ENCODE peak calls at places on chromosomes 3 and 15, in nine cellular contexts. S is OCI-LY7, L is mammary epithelial cell, T is cardiac muscle cell, Q is PC-9, N is psoas muscle, P is heart left ventricle, G is DND-41, X is esophagus muscularis mucosa. D is an unnamed sample. For H3K9me3, the result is how much of the 10 kb centered on the place peaks cover.

GRCh38 chr3:45440562-45440961 is 52.2 kb downstream of the LARS2 start:
- DNase-seq in P (no peak), L (no peak), T (no peak), S (no peak), Q (no peak), G (no peak), N (no peak), X (no peak), D (no peak)

GRCh38 chr3:45113625-45114050 is 32.5 kb downstream of the CDCP1 start:
- DNase-seq in N (no peak), T (peak), L (no peak), X (no peak), Q (no peak), S (no peak), G (no peak), P (peak), D (no peak)

GRCh38 chr15:85333132-85333831 is 47.1 kb upstream of the AKAP13 start:
- DNase-seq in G (no peak), X (no peak), Q (no peak), T (peak), P (no peak), S (no peak), N (no peak), L (no peak), D (no peak)

GRCh38 chr15:57911247-57911646 is 154.3 kb downstream of the ALDH1A2 start:
- DNase-seq in P (peak), L (no peak), G (no peak), X (no peak), T (peak), Q (no peak), S (no peak), N (peak), D (no peak)

GRCh38 chr3:44179251-44179650 is 62.4 kb upstream of the TOPAZ1 start:
- DNase-seq in G (no peak), Q (no peak), L (no peak), N (no peak), T (no peak), P (no peak), X (no peak), S (no peak), D (no peak)

GRCh38 chr3:156795890-156796451 is 30.2 kb upstream of the LEKR1 start:
- DNase-seq in Q (no peak), S (peak), T (peak), X (no peak), G (no peak), N (no peak), L (no peak), P (no peak), D (no peak)

GRCh38 chr3:47540281-47540680 is 26.8 kb upstream of the ELP6 start:
- DNase-seq in L (no peak), T (no peak), Q (no peak), N (no peak), X (no peak), S (no peak), P (no peak), G (no peak), D (no peak)

GRCh38 chr3:160154033-160154432 is 71.2 kb upstream of the C3orf80 start:
- DNase-seq in L (peak), G (no peak), P (no peak), N (no peak), X (no peak), Q (no peak), T (no peak), S (no peak), D (no peak)

GRCh38 chr3:138046084-138046483 is 36.1 kb downstream of the CLDN18 start:
- DNase-seq in P (no peak), Q (no peak), N (no peak), T (no peak), X (peak), L (no peak), G (no peak), S (no peak), D (no peak)

GRCh38 chr3:49017646-49017977 is 768 bp downstream of the DALRD3 start:
- DNase-seq in Q (no peak), N (no peak), G (no peak), P (no peak), S (no peak), T (no peak), L (no peak), X (no peak), D (no peak)

GRCh38 chr3:129756871-129757270 is 136.6 kb downstream of the TMCC1 start:
- DNase-seq in G (no peak), S (no peak), N (no peak), Q (no peak), T (peak), P (no peak), L (no peak), X (no peak), D (no peak)

GRCh38 chr15:27414168-27414870 is 443.3 kb downstream of the GABRG3 start:
- DNase-seq in Q (no peak), X (no peak), P (no peak), L (no peak), N (no peak), S (no peak), G (no peak), T (no peak), D (no peak)

GRCh38 chr3:83003917-83004316 is 1242.5 kb upstream of the GBE1 start:
- DNase-seq in Q (no peak), G (peak), P (no peak), L (no peak), X (no peak), T (no peak), N (no peak), S (peak), D (no peak)

GRCh38 chr15:41930221-41930866 is 36.5 kb upstream of the SPTBN5 start:
- DNase-seq in Q (peak), X (no peak), L (peak), T (peak), S (no peak), P (no peak), G (no peak), N (peak), D (peak)

GRCh38 chr15:96330450-96331140 is at the start of gene NR2F2:
- DNase-seq in X (peak), L (peak), S (no peak), Q (peak), N (peak), P (peak), G (no peak), T (peak), D (no peak)

GRCh38 chr3:187242900-187243299 is 45.6 kb downstream of the RTP1 start:
- DNase-seq in L (no peak), N (no peak), G (no peak), T (no peak), X (no peak), S (no peak), Q (no peak), P (no peak), D (no peak)

GRCh38 chr3:120350431-120350941 is 1.3 kb upstream of the LRRC58 start:
- DNase-seq in T (peak), X (no peak), S (peak), N (no peak), P (no peak), L (peak), Q (peak), G (no peak), D (no peak)

GRCh38 chr15:100834731-100835130 is 44.9 kb upstream of the ALDH1A3 start:
- DNase-seq in P (no peak), L (no peak), Q (no peak), X (no peak), G (no peak), S (no peak), T (peak), N (no peak), D (no peak)

GRCh38 chr3:196422976-196423781 is 9.0 kb downstream of the UBXN7 start:
- DNase-seq in S (no peak), G (no peak), T (peak), Q (peak), L (peak), N (peak), P (peak), X (no peak), D (no peak)

GRCh38 chr15:21260966-21261395 is 179.3 kb downstream of the POTEB3 start:
- DNase-seq in S (no peak), N (peak), X (no peak), P (peak), G (peak), Q (no peak), L (no peak), T (no peak), D (no peak)
- H3K9me3 ChIP-seq in S (under half), N (under half), X (under half), P (under half), G (under half), Q (under half), L (under half), T (under half), D (under half)

GRCh38 chr3:108202834-108203233 is 19.4 kb downstream of the IFT57 start:
- DNase-seq in L (no peak), Q (no peak), S (no peak), N (no peak), X (no peak), G (no peak), P (no peak), T (no peak), D (no peak)
- H3K27ac ChIP-seq in L (no peak), Q (no peak), S (no peak), N (no peak), X (no peak), G (no peak), P (no peak), T (no peak), D (no peak)

DNA sequence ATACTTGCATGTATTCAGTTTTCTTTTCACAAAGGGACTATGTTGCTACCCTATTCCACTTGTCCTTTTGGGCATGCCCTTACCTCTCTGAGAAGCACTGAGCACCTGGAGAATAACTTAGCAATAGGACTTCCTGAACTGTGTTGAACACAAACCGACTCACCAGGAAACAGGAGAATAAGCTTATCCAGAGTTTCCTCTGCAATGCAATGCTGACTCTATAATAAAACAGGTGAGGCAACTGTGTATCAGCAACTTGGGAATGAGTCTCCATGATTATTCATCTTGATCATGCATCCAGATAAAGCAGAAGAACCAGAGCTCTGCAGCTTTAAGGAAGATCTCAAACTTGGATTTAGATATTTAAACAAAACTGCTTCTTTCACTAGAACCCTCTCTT is 806.5 kb downstream of the IGSF11 start:
- DNase-seq in T (no peak), P (no peak), L (peak), Q (no peak), G (no peak), X (no peak), S (no peak), N (no peak), D (no peak)
- H3K9me3 ChIP-seq in T (under half), P (under half), L (under half), Q (under half), G (under half), X (under half), S (under half), N (under half), D (under half)

GRCh38 chr3:123405936-123406510 is 42.9 kb downstream of the ADCY5 start:
- DNase-seq in N (peak), S (no peak), G (no peak), T (no peak), P (no peak), X (no peak), Q (no peak), L (no peak), D (no peak)

GRCh38 chr3:123401836-123402530 is 46.9 kb downstream of the ADCY5 start:
- DNase-seq in S (no peak), P (peak), N (peak), G (no peak), X (no peak), Q (no peak), T (no peak), L (no peak), D (no peak)

GRCh38 chr3:123406598-123406997 is 42.3 kb downstream of the ADCY5 start:
- DNase-seq in G (no peak), L (no peak), N (peak), X (no peak), T (no peak), P (peak), Q (no peak), S (no peak), D (no peak)

GRCh38 chr3:123404391-123404790 is 44.5 kb downstream of the ADCY5 start:
- DNase-seq in N (no peak), T (no peak), G (no peak), Q (no peak), S (no peak), L (no peak), P (no peak), X (no peak), D (no peak)

DNA sequence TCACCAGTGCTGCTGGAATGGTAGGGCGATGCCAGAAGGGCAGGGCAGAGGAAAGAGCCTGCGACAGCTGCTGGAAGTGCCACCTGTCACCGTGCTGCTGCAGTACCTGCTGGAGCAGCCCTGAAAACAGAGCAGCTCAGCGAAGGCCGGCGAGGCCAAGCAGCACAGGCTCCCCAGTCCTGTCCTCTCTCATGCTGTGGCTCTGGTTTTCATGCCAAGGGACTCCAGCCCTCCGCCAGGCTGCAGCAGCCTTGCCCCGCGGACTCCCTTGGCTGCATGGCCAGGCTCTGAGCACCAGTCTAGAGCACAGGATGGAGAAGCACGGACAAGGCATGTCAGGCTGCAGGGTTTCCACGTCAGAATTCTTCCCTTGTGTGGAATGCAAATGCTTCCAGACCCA is 43.9 kb downstream of the ADCY5 start:
- DNase-seq in P (no peak), Q (no peak), L (no peak), G (no peak), X (no peak), T (no peak), S (no peak), N (peak), D (no peak)
- H3K27ac ChIP-seq in P (peak), Q (no peak), L (no peak), G (no peak), X (peak), T (no peak), S (no peak), N (no peak), D (no peak)

GRCh38 chr3:180860180-180860858 is 52.2 kb upstream of the FXR1 start:
- DNase-seq in X (no peak), Q (no peak), P (no peak), L (no peak), T (no peak), S (no peak), G (no peak), N (no peak), D (no peak)
- H3K9me3 ChIP-seq in X (under half), Q (under half), P (under half), L (under half), T (under half), S (under half), G (under half), N (under half), D (under half)

GRCh38 chr3:99644741-99645140 is 6.3 kb downstream of the COL8A1 start:
- DNase-seq in G (no peak), T (no peak), N (no peak), X (no peak), Q (no peak), L (no peak), P (no peak), S (no peak), D (no peak)
- H3K27ac ChIP-seq in G (no peak), T (no peak), N (no peak), X (peak), Q (no peak), L (no peak), P (peak), S (no peak), D (no peak)

GRCh38 chr3:177742273-177742672 is 545.0 kb upstream of the TBL1XR1 start:
- DNase-seq in X (no peak), G (no peak), N (no peak), L (no peak), T (no peak), Q (no peak), S (no peak), P (no peak), D (no peak)

GRCh38 chr3:177744873-177745646 is 547.8 kb upstream of the TBL1XR1 start:
- DNase-seq in Q (peak), N (no peak), X (no peak), S (no peak), G (no peak), L (peak), P (no peak), T (peak), D (no peak)

GRCh38 chr3:177739461-177739860 is 542.2 kb upstream of the TBL1XR1 start:
- DNase-seq in T (no peak), N (no peak), P (no peak), Q (no peak), S (no peak), X (no peak), G (no peak), L (no peak), D (no peak)

GRCh38 chr3:177743491-177743890 is 546.2 kb upstream of the TBL1XR1 start:
- DNase-seq in Q (no peak), S (no peak), G (no peak), P (no peak), T (no peak), N (no peak), L (no peak), X (no peak), D (no peak)

DNA sequence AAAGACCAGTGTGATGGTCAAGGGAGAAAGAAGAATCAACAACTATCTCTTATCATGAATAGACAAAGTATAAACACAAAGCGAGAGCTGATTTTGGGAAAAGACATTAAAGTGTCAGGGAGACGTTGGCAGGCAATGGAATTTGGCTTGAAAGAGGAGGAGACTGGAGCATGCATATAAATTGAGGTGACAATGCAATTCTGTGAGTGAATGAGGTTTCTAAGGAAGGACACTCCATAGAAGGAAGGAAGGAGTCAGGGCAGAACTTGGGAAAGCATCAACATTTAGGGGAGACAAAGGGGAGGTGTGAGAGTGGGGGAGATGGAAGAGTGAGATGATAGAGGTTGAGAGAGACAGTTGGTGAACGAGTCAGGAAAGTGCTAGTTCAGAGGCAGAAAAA is 543.0 kb upstream of the TBL1XR1 start:
- DNase-seq in T (no peak), G (no peak), P (no peak), Q (no peak), L (no peak), N (no peak), S (no peak), X (no peak), D (no peak)
- H3K9me3 ChIP-seq in T (under half), G (under half), P (under half), Q (under half), L (under half), N (under half), S (under half), X (under half), D (under half)

D was measured in Panc1.